ENCODE peak calls at places on chromosomes 1 and 21, in eight cellular contexts. X, U, Z, O, E, A, V and W are unnamed samples. For H3K36me3, the result is how much of the 10 kb centered on the place peaks cover.

GRCh38 chr21:37145635-37146111 is 72.6 kb downstream of the TTC3 start:
- DNase-seq in X (peak), U (no peak), Z (no peak), O (no peak), E (no peak), A (no peak), V (no peak), W (no peak)

GRCh38 chr1:85116856-85117255 is 68.6 kb upstream of the MCOLN3 start:
- DNase-seq in X (no peak), U (no peak), Z (no peak), O (no peak), E (no peak), A (no peak), V (no peak), W (no peak)

GRCh38 chr1:54585181-54586066 is 37.4 kb downstream of the ACOT11 start:
- DNase-seq in X (no peak), U (no peak), Z (no peak), O (no peak), E (peak), A (no peak), V (no peak), W (no peak)

GRCh38 chr21:42153046-42153685 is 65.8 kb upstream of the ABCG1 start:
- DNase-seq in X (no peak), U (no peak), Z (no peak), O (no peak), E (no peak), A (no peak), V (no peak), W (no peak)

GRCh38 chr1:167628754-167629515 is 1.1 kb upstream of the RCSD1 start:
- DNase-seq in X (no peak), U (no peak), Z (peak), O (no peak), E (no peak), A (no peak), V (no peak), W (no peak)

GRCh38 chr1:189206617-189207016 is 1271.0 kb downstream of the BRINP3 start:
- DNase-seq in X (no peak), U (no peak), Z (no peak), O (no peak), E (no peak), A (no peak), V (no peak), W (no peak)

GRCh38 chr1:33256701-33257387 is 552 bp downstream of the ZNF362 start:
- DNase-seq in X (peak), U (peak), Z (peak), O (peak), E (peak), A (peak), V (peak), W (peak)

GRCh38 chr1:32872189-32872898 is 1.6 kb upstream of the FNDC5 start:
- DNase-seq in X (peak), U (no peak), Z (peak), O (peak), E (peak), A (peak), V (no peak), W (peak)

GRCh38 chr1:1019122-1019999 is 559 bp upstream of the AGRN start:
- DNase-seq in X (peak), U (no peak), Z (peak), O (peak), E (peak), A (peak), V (peak), W (peak)

GRCh38 chr1:17825273-17826164 is 70.4 kb downstream of the ACTL8 start:
- DNase-seq in X (no peak), U (no peak), Z (no peak), O (no peak), E (no peak), A (no peak), V (no peak), W (no peak)

GRCh38 chr1:103945774-103946173 is 196.1 kb downstream of the AMY1C start:
- DNase-seq in X (no peak), U (no peak), Z (no peak), O (no peak), E (no peak), A (no peak), V (no peak), W (no peak)

GRCh38 chr1:35377553-35377952 is 109.0 kb downstream of the ZMYM4 start:
- DNase-seq in X (no peak), U (no peak), Z (no peak), O (no peak), E (no peak), A (no peak), V (no peak), W (no peak)

GRCh38 chr1:40897499-40897898 is 35.3 kb upstream of the CITED4 start:
- DNase-seq in X (no peak), U (no peak), Z (peak), O (no peak), E (no peak), A (no peak), V (no peak), W (no peak)

GRCh38 chr1:198220428-198220827 is 63.6 kb downstream of the NEK7 start:
- DNase-seq in X (no peak), U (no peak), Z (no peak), O (no peak), E (no peak), A (no peak), V (no peak), W (no peak)

GRCh38 chr1:109281680-109282496 is 1.1 kb downstream of the PSRC1 start:
- DNase-seq in X (no peak), U (no peak), Z (no peak), O (no peak), E (no peak), A (no peak), V (no peak), W (no peak)

GRCh38 chr1:110254604-110255003 is 44.5 kb downstream of the KCNC4 start:
- DNase-seq in X (no peak), U (no peak), Z (no peak), O (no peak), E (no peak), A (no peak), V (no peak), W (no peak)

GRCh38 chr1:156638189-156638588 is 3.7 kb upstream of the BCAN start:
- DNase-seq in X (no peak), U (no peak), Z (no peak), O (no peak), E (no peak), A (no peak), V (no peak), W (no peak)

GRCh38 chr1:19405761-19406481 is 79.4 kb downstream of the CAPZB start:
- DNase-seq in X (peak), U (no peak), Z (no peak), O (peak), E (no peak), A (no peak), V (no peak), W (peak)

GRCh38 chr1:28640766-28641165 is 2.1 kb downstream of the TAF12 start:
- DNase-seq in X (peak), U (no peak), Z (peak), O (peak), E (no peak), A (no peak), V (no peak), W (no peak)

GRCh38 chr1:221897312-221897711 is 155.4 kb upstream of the DUSP10 start:
- DNase-seq in X (no peak), U (no peak), Z (no peak), O (no peak), E (no peak), A (no peak), V (no peak), W (peak)

GRCh38 chr1:24896176-24896575 is 33.9 kb downstream of the RUNX3 start:
- DNase-seq in X (no peak), U (no peak), Z (no peak), O (no peak), E (no peak), A (no peak), V (peak), W (no peak)

GRCh38 chr1:16402742-16403141 is 34.5 kb downstream of the SPATA21 start:
- DNase-seq in X (no peak), U (no peak), Z (no peak), O (no peak), E (no peak), A (no peak), V (no peak), W (no peak)

GRCh38 chr1:23585321-23586022 is 26.2 kb upstream of the ID3 start:
- DNase-seq in X (no peak), U (no peak), Z (no peak), O (peak), E (peak), A (no peak), V (no peak), W (no peak)

GRCh38 chr1:222064388-222065201 is 322.7 kb upstream of the DUSP10 start:
- DNase-seq in X (no peak), U (no peak), Z (no peak), O (no peak), E (no peak), A (no peak), V (no peak), W (peak)

GRCh38 chr1:197683895-197684553 is 91.3 kb downstream of the DENND1B start:
- DNase-seq in X (no peak), U (no peak), Z (no peak), O (no peak), E (no peak), A (no peak), V (no peak), W (peak)

GRCh38 chr1:164702664-164703063 is 143.7 kb downstream of the PBX1 start:
- DNase-seq in X (no peak), U (no peak), Z (no peak), O (no peak), E (no peak), A (no peak), V (no peak), W (no peak)

GRCh38 chr1:164702216-164702615 is 143.2 kb downstream of the PBX1 start:
- DNase-seq in X (no peak), U (no peak), Z (no peak), O (no peak), E (no peak), A (no peak), V (no peak), W (no peak)

GRCh38 chr1:164700683-164701082 is 141.7 kb downstream of the PBX1 start:
- DNase-seq in X (no peak), U (no peak), Z (no peak), O (no peak), E (no peak), A (no peak), V (no peak), W (no peak)

GRCh38 chr1:164701221-164701761 is 142.3 kb downstream of the PBX1 start:
- DNase-seq in X (no peak), U (no peak), Z (no peak), O (no peak), E (no peak), A (no peak), V (no peak), W (no peak)

DNA sequence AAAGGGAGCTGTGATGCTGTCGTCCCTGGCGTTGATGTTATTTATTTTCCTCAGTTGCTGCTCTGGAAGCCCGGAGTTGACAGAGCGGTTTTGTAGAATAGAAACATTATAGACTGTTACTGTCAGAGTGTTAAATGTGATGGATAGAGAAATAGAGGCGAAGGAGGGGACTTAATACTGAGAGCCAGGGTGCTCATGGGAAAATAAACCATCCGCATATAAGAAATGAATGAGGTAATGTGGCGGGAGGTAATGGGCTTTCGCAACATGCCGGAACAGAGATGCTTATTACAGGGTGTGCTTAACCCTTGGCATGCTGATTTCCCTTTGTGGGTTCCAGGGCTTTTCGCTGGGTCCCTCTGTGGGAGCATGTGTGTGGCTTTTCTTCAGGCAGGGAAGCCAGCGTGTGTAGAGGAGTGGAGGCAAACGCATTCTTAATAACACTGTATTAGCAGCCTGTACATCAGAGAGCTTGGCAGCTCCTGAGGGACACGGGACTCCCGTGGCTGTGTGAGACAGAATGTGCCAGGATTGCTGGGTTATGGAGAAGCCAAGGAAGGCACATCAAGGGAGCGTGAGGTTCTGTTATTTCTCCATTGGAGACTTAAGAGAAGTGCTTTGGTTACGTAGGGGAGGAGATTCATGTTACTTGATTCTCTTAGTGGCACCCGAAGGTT is 141.0 kb downstream of the PBX1 start:
- DNase-seq in X (no peak), U (no peak), Z (no peak), O (no peak), E (peak), A (no peak), V (no peak), W (no peak)
- H3K4me3 ChIP-seq in X (no peak), U (no peak), Z (no peak), O (no peak), E (peak), A (no peak), V (no peak), W (no peak)

GRCh38 chr1:226714148-226714547 is 24.9 kb downstream of the ITPKB start:
- DNase-seq in X (no peak), U (no peak), Z (no peak), O (no peak), E (no peak), A (no peak), V (no peak), W (no peak)
- H3K36me3 ChIP-seq in X (under half), U (under half), Z (half or more), O (under half), E (under half), A (under half), V (under half), W (under half)

GRCh38 chr1:204306076-204306475 is 53.7 kb downstream of the PLEKHA6 start:
- DNase-seq in X (no peak), U (no peak), Z (no peak), O (no peak), E (no peak), A (no peak), V (no peak), W (no peak)

GRCh38 chr1:204302769-204303168 is 57.0 kb downstream of the PLEKHA6 start:
- DNase-seq in X (no peak), U (no peak), Z (no peak), O (no peak), E (no peak), A (no peak), V (no peak), W (no peak)

GRCh38 chr1:204307334-204307883 is 52.3 kb downstream of the PLEKHA6 start:
- DNase-seq in X (peak), U (no peak), Z (no peak), O (peak), E (no peak), A (peak), V (no peak), W (no peak)

GRCh38 chr1:204301171-204301957 is 58.4 kb downstream of the PLEKHA6 start:
- DNase-seq in X (no peak), U (no peak), Z (no peak), O (no peak), E (peak), A (no peak), V (no peak), W (no peak)

GRCh38 chr1:204304067-204304466 is 55.7 kb downstream of the PLEKHA6 start:
- DNase-seq in X (peak), U (no peak), Z (no peak), O (no peak), E (no peak), A (no peak), V (no peak), W (no peak)
- H3K4me3 ChIP-seq in X (no peak), U (no peak), Z (no peak), O (no peak), E (no peak), A (no peak), V (no peak), W (no peak)

GRCh38 chr1:37478451-37478871 is 4.1 kb downstream of the ZC3H12A start:
- DNase-seq in X (no peak), U (no peak), Z (no peak), O (peak), E (peak), A (no peak), V (no peak), W (no peak)

GRCh38 chr1:37478890-37479254 is 4.5 kb downstream of the ZC3H12A start:
- DNase-seq in X (no peak), U (no peak), Z (peak), O (no peak), E (peak), A (no peak), V (peak), W (no peak)

GRCh38 chr1:37477198-37477931 is 3.0 kb downstream of the ZC3H12A start:
- DNase-seq in X (no peak), U (no peak), Z (peak), O (peak), E (peak), A (peak), V (peak), W (no peak)

GRCh38 chr1:37476460-37477197 is 2.2 kb downstream of the ZC3H12A start:
- DNase-seq in X (no peak), U (no peak), Z (no peak), O (peak), E (peak), A (peak), V (peak), W (peak)

GRCh38 chr1:37477946-37478345 is 3.6 kb downstream of the ZC3H12A start:
- DNase-seq in X (no peak), U (no peak), Z (no peak), O (peak), E (peak), A (no peak), V (peak), W (no peak)
- H3K36me3 ChIP-seq in X (under half), U (under half), Z (half or more), O (under half), E (under half), A (under half), V (under half), W (under half)

GRCh38 chr1:246189126-246189525 is 318.0 kb downstream of the SMYD3 start:
- DNase-seq in X (no peak), U (no peak), Z (no peak), O (no peak), E (no peak), A (no peak), V (no peak), W (no peak)

GRCh38 chr1:246195296-246195695 is 311.8 kb downstream of the SMYD3 start:
- DNase-seq in X (no peak), U (no peak), Z (no peak), O (no peak), E (no peak), A (no peak), V (no peak), W (no peak)

GRCh38 chr1:246197076-246197475 is 310.0 kb downstream of the SMYD3 start:
- DNase-seq in X (no peak), U (no peak), Z (no peak), O (no peak), E (no peak), A (no peak), V (no peak), W (no peak)

GRCh38 chr1:246198141-246198820 is 308.8 kb downstream of the SMYD3 start:
- DNase-seq in X (no peak), U (peak), Z (no peak), O (no peak), E (no peak), A (no peak), V (no peak), W (no peak)

DNA sequence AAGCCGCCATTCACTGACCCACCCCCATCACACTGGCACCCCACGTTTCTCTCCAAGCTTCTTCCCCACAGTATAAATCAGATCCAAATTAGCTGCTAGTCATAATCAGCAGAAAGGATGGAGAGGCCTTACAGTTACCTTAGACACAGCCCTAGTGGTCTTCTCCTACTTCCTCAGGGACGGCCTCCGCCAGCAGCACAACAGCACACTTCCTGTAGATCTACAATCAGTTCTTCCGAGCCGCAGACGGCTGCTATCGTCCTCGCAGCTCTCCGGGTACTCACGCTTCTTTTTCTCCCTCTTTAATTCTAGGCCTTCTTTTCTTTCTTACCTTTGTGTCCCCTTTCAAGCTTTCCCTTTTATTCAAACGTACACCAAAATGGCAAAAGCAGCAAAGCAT is 313.5 kb downstream of the SMYD3 start:
- DNase-seq in X (no peak), U (no peak), Z (no peak), O (no peak), E (no peak), A (no peak), V (no peak), W (no peak)
- H3K4me3 ChIP-seq in X (no peak), U (no peak), Z (no peak), O (no peak), E (no peak), A (no peak), V (no peak), W (no peak)

GRCh38 chr1:243233908-243234307 is 21.2 kb downstream of the CEP170 start:
- DNase-seq in X (no peak), U (no peak), Z (no peak), O (no peak), E (no peak), A (no peak), V (no peak), W (no peak)
- H3K36me3 ChIP-seq in X (under half), U (half or more), Z (half or more), O (under half), E (under half), A (under half), V (under half), W (under half)

GRCh38 chr1:214570442-214570841 is 19.0 kb upstream of the PTPN14 start:
- DNase-seq in X (no peak), U (no peak), Z (no peak), O (no peak), E (no peak), A (no peak), V (no peak), W (no peak)
- H3K4me3 ChIP-seq in X (no peak), U (no peak), Z (no peak), O (no peak), E (no peak), A (no peak), V (no peak), W (no peak)